ENCODE peak calls at places on chromosomes 16 and 17, in four cellular contexts. Y, U, Q and Z are unnamed samples.

GRCh38 chr16:6297666-6298435 is 1034.8 kb upstream of the RBFOX1 start:
- DNase-seq in Y (no peak), U (no peak), Q (no peak), Z (no peak)

GRCh38 chr16:57528499-57529323 is 7.7 kb downstream of the CCDC102A start:
- DNase-seq in Y (peak), U (no peak), Q (no peak), Z (no peak)

GRCh38 chr16:15049581-15050180 is 6.2 kb downstream of the NTAN1 start:
- DNase-seq in Y (no peak), U (peak), Q (no peak), Z (no peak)

GRCh38 chr17:57939797-57940196 is 15.4 kb downstream of the CUEDC1 start:
- DNase-seq in Y (no peak), U (no peak), Q (no peak), Z (no peak)

GRCh38 chr16:9077001-9077809 is 14.2 kb upstream of the HAPSTR1 start:
- DNase-seq in Y (no peak), U (no peak), Q (peak), Z (no peak)

GRCh38 chr17:82647593-82648164 is 565 bp downstream of the WDR45B start:
- DNase-seq in Y (peak), U (no peak), Q (no peak), Z (peak)

GRCh38 chr17:70648166-70648565 is 478.8 kb downstream of the KCNJ2 start:
- DNase-seq in Y (no peak), U (no peak), Q (no peak), Z (no peak)

GRCh38 chr17:63316100-63316499 is 130.0 kb downstream of the CYB561 start:
- DNase-seq in Y (no peak), U (no peak), Q (no peak), Z (no peak)

GRCh38 chr16:4944333-4945281 is 7.7 kb upstream of the PPL start:
- DNase-seq in Y (no peak), U (peak), Q (peak), Z (peak)

GRCh38 chr16:49010396-49010795 is 271.2 kb downstream of the CBLN1 start:
- DNase-seq in Y (no peak), U (no peak), Q (no peak), Z (no peak)

GRCh38 chr17:79364695-79365094 is 246.2 kb downstream of the RBFOX3 start:
- DNase-seq in Y (no peak), U (no peak), Q (no peak), Z (no peak)

GRCh38 chr16:82456683-82457082 is 170.1 kb upstream of the CDH13 start:
- DNase-seq in Y (peak), U (peak), Q (peak), Z (peak)
- TF ChIP-seq CTCF in Y (peak), U (peak), Q (peak), Z (peak)

DNA sequence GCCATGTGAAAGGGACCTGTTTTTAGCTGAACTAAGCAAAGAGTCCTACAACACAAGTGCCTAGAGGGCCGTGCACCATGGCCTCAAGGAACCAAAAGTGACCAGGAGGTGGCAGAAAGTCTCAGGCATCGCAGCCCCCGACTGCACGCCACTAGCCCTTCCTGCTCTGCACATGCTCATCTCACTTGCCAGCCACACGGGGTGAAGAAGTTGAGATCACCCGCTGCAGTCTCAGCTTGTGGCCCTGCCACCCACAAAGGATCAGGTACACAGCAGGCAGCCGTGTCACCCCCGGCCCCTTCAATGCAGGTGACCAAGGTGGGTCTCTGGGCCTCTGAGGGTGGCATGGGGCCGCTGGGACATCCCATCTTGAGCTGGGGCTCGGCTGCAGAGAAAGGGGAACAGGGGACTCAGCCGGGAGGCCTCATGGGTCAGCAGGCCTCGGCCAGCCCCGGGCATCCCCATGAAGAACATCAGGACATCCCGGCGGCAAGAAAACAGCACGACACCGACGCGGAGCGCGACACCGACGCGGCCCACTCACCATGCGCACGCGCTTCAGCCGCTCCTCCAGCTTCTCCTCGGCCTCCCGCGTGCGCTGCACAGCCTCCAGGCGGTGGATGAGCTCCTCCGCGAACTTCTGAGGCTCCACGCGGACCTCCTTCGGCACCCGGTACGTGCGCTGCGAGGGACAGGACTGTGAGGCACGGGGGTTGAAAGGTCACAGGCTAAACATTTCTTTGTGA is 21.0 kb downstream of the PDIA2 start:
- DNase-seq in Y (peak), U (peak), Q (no peak), Z (no peak)
- TF ChIP-seq CTCF in Y (peak), U (no peak), Q (peak), Z (no peak)

DNA sequence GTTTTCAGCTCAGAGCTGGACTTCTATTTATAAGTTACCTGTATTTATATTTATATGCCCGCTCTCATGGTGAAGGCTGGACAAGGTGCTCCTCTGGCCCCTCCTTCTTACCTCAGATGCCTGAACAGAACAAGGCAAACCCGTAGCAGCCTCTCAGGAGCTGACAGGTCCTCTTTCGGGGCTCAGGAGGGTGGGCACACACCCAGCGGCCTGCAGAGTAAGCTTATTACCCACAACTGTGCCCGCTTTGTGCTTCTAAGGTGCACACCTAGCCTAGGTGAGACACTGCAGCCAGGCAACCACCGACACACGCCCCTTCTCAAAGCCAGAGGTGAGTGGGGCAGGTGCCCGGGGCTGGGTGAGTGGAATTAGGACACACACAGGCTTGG is 5.3 kb downstream of the NKIRAS2 start:
- DNase-seq in Y (no peak), U (no peak), Q (no peak), Z (no peak)
- TF ChIP-seq CTCF in Y (no peak), U (no peak), Q (no peak), Z (peak)

DNA sequence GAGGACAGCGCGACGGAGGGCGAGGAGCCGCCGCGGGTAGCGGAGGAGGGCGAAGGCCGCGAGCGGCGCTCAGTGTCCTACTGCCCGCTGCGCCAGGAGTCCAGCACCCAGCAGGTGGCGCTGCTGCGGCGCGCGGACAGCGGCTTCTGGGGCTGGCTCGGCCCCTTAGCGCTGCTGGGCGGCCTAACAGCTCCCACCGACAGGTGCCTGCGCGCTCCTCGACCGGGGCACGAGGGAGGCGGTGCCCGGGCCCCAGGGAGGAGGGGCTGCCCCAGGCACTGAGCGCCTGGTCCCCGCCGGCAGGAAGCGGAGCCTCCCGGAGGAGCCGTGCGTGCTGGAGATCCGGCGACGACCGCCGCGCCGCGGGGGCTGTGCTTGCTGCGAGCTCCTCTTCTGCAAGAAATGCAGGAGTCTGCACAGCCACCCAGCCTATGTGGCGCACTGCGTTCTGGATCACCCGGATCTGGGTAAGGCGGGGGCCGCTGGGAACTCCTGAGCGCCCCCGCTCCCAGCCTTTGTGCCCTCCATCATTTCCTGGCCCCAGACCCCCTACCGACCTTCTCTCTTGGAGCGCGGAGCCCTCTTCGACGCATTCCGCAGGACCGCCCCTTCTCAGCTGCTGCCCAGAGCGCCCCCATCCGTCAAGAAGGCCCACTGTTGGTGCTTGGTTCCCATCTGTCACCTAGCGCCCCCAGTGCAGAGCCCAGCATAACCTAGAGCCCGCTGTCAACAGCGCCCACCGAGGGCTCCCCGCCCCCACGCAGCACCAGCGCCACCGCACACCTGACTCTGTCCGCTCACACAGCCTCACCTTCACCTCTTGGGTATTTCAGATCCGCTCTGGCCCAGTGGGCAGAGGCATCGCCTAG is 3.7 kb downstream of the C17orf50 start:
- DNase-seq in Y (peak), U (peak), Q (peak), Z (peak)
- TF ChIP-seq CTCF in Y (peak), U (peak), Q (peak), Z (peak)

GRCh38 chr17:45060824-45061605 is at the start of gene NMT1:
- DNase-seq in Y (peak), U (peak), Q (peak), Z (peak)
- TF ChIP-seq CTCF in Y (no peak), U (no peak), Q (no peak), Z (peak)